ENCODE peak calls at places on chromosome 19, in five cellular contexts. B, W, R, T and S are unnamed samples.
A peak's percentile ranks its signal among the peaks of the same experiment; 100 is the strongest.

GRCh38 chr19:39413269-39413902 is 917 bp downstream of the PLEKHG2 start:
- DNase-seq in R (no peak), W (peak; percentile 49), T (no peak), B (peak; percentile 60), S (peak; percentile 66)

GRCh38 chr19:30226464-30227070 is 145.6 kb upstream of the ZNF536 start:
- DNase-seq in T (no peak), W (no peak), R (peak; percentile 43), B (no peak), S (peak; percentile 33)

GRCh38 chr19:5585461-5586299 is 17.9 kb upstream of the TINCR start:
- DNase-seq in B (no peak), T (no peak), R (no peak), W (no peak), S (no peak)

GRCh38 chr19:2307518-2308012 is 389 bp downstream of the LINGO3 start:
- DNase-seq in B (no peak), W (no peak), R (no peak), T (no peak), S (no peak)

GRCh38 chr19:5354403-5354802 is 13.8 kb upstream of the PTPRS start:
- DNase-seq in T (no peak), B (no peak), R (peak; percentile 60), W (no peak), S (peak; percentile 44)

GRCh38 chr19:17542793-17543582 is 12.5 kb upstream of the COLGALT1 start:
- DNase-seq in W (no peak), R (no peak), B (no peak), T (no peak), S (no peak)

GRCh38 chr19:23470873-23471555 is 75.7 kb upstream of the ZNF91 start:
- DNase-seq in R (no peak), T (no peak), W (peak; percentile 39), B (no peak), S (no peak)

GRCh38 chr19:40907968-40908735 is 26.1 kb upstream of the CYP2A7 start:
- DNase-seq in W (no peak), B (no peak), T (peak; percentile 45), R (peak; percentile 69), S (no peak)

GRCh38 chr19:16062789-16063188 is 13.5 kb upstream of the TPM4 start:
- DNase-seq in W (no peak), T (no peak), B (no peak), R (peak; percentile 70), S (peak; percentile 66)

GRCh38 chr19:35781650-35782049 is 6.3 kb downstream of the ARHGAP33 start:
- DNase-seq in T (no peak), W (no peak), B (no peak), R (no peak), S (no peak)

GRCh38 chr19:840519-841206 is at the start of gene PRTN3:
- DNase-seq in B (no peak), R (no peak), T (no peak), W (no peak), S (no peak)

GRCh38 chr19:30870861-30871260 is 478.4 kb downstream of the TSHZ3 start:
- DNase-seq in W (peak; percentile 16), R (no peak), B (peak; percentile 1), T (no peak), S (no peak)

GRCh38 chr19:55702131-55702627 is 27.2 kb downstream of the EPN1 start:
- DNase-seq in R (no peak), T (no peak), W (no peak), B (no peak), S (no peak)

GRCh38 chr19:4575267-4575793 is 15.8 kb upstream of the SEMA6B start:
- DNase-seq in W (peak; percentile 93), R (peak; percentile 44), B (peak; percentile 89), T (no peak), S (peak; percentile 47)

GRCh38 chr19:30498707-30499106 is 126.5 kb downstream of the ZNF536 start:
- DNase-seq in B (no peak), T (no peak), R (peak; percentile 39), W (no peak), S (no peak)

GRCh38 chr19:33080761-33081681 is at the start of gene GPATCH1:
- DNase-seq in B (peak; percentile 73), R (peak; percentile 88), T (peak; percentile 62), W (peak; percentile 86), S (peak; percentile 93)

GRCh38 chr19:7197760-7198696 is 96.2 kb downstream of the INSR start:
- DNase-seq in T (peak; percentile 78), R (peak; percentile 94), W (peak; percentile 89), B (peak; percentile 94), S (peak; percentile 76)

GRCh38 chr19:10508707-10509106 is 5.6 kb upstream of the KEAP1 start:
- DNase-seq in W (no peak), T (no peak), B (peak; percentile 28), R (no peak), S (no peak)

GRCh38 chr19:55149078-55150003 is at the start of gene TNNT1:
- DNase-seq in W (no peak), R (no peak), T (no peak), B (no peak), S (no peak)

GRCh38 chr19:47518139-47518538 is 3.3 kb upstream of the NAPA start:
- DNase-seq in R (no peak), W (no peak), T (peak; percentile 21), B (no peak), S (no peak)

GRCh38 chr19:19217110-19217509 is 5.4 kb downstream of the NCAN start:
- DNase-seq in B (peak; percentile 16), T (no peak), R (no peak), W (peak; percentile 65), S (no peak)

GRCh38 chr19:2179095-2179494 is 15.4 kb downstream of the DOT1L start:
- DNase-seq in R (no peak), W (no peak), T (no peak), B (no peak), S (no peak)